ENCODE peak calls at places on chromosomes 12 and 14, in four cellular contexts. S is HCT116, O is gastrocnemius medialis, J is uterus. U is an unnamed sample.
A peak's percentile ranks its signal among the peaks of the same experiment; 100 is the strongest.

GRCh38 chr12:81683881-81684280 is 75.3 kb downstream of the PPFIA2 start:
- DNase-seq in S (no peak), O (no peak), J (no peak), U (no peak)

GRCh38 chr12:51419473-51420228 is 5.0 kb upstream of the SLC4A8 start:
- DNase-seq in S (no peak), O (no peak), J (no peak), U (no peak)

GRCh38 chr14:49621114-49621881 is 699 bp downstream of the MGAT2 start:
- DNase-seq in S (no peak), O (peak; percentile 65), J (peak; percentile 52), U (peak; percentile 60)

GRCh38 chr12:8817856-8818255 is 4.6 kb upstream of the A2ML1 start:
- DNase-seq in S (no peak), O (no peak), J (no peak), U (no peak)

GRCh38 chr14:92584856-92585255 is 71.3 kb downstream of the RIN3 start:
- DNase-seq in S (no peak), O (no peak), J (no peak), U (no peak)

GRCh38 chr14:42004321-42004720 is 397.6 kb downstream of the LRFN5 start:
- DNase-seq in S (no peak), O (no peak), J (no peak), U (no peak)

GRCh38 chr14:69886843-69887242 is 7.6 kb downstream of the SMOC1 start:
- DNase-seq in S (no peak), O (no peak), J (no peak), U (no peak)

GRCh38 chr12:108778053-108778452 is 46.7 kb upstream of the CORO1C start:
- DNase-seq in S (no peak), O (no peak), J (no peak), U (no peak)

GRCh38 chr12:80648866-80649265 is 58.6 kb upstream of the MYF6 start:
- DNase-seq in S (no peak), O (no peak), J (no peak), U (no peak)

GRCh38 chr14:102805454-102805891 is 28.2 kb downstream of the TRAF3 start:
- DNase-seq in S (peak; percentile 68), O (no peak), J (no peak), U (no peak)

GRCh38 chr14:71187633-71188356 is 280.5 kb downstream of the PCNX1 start:
- DNase-seq in S (no peak), O (no peak), J (no peak), U (no peak)

GRCh38 chr14:93207468-93208308 is 632 bp downstream of the UBR7 start:
- DNase-seq in S (no peak), O (peak; percentile 46), J (no peak), U (no peak)

GRCh38 chr12:106917503-106917902 is 38.2 kb upstream of the TMEM263 start:
- DNase-seq in S (no peak), O (no peak), J (no peak), U (no peak)

GRCh38 chr14:92475451-92476187 is 38.0 kb upstream of the RIN3 start:
- DNase-seq in S (no peak), O (peak; percentile 69), J (no peak), U (peak; percentile 69)

GRCh38 chr14:58752782-58753181 is 115.0 kb downstream of the DACT1 start:
- DNase-seq in S (no peak), O (peak; percentile 53), J (peak; percentile 66), U (peak; percentile 95)

GRCh38 chr14:60563113-60563512 is 54.2 kb downstream of the SIX6 start:
- DNase-seq in S (no peak), O (no peak), J (no peak), U (no peak)

GRCh38 chr14:65206448-65207096 is 104.3 kb upstream of the MAX start:
- DNase-seq in S (no peak), O (no peak), J (no peak), U (no peak)

GRCh38 chr12:115451785-115452736 is 768.1 kb upstream of the TBX3 start:
- DNase-seq in S (no peak), O (no peak), J (no peak), U (no peak)

GRCh38 chr12:131611416-131612091 is 99.3 kb upstream of the SFSWAP start:
- DNase-seq in S (no peak), O (no peak), J (no peak), U (no peak)

GRCh38 chr12:104345234-104346066 is 41.9 kb downstream of the EID3 start:
- DNase-seq in S (no peak), O (no peak), J (no peak), U (peak; percentile 5)

GRCh38 chr12:8644345-8645248 is 18.0 kb downstream of the MFAP5 start:
- DNase-seq in S (no peak), O (no peak), J (no peak), U (peak; percentile 54)

GRCh38 chr12:55720894-55721444 is 776 bp downstream of the RDH5 start:
- DNase-seq in S (peak; percentile 66), O (peak; percentile 93), J (peak; percentile 63), U (peak; percentile 93)

GRCh38 chr12:117660896-117661295 is 299.5 kb upstream of the NOS1 start:
- DNase-seq in S (no peak), O (no peak), J (no peak), U (no peak)

GRCh38 chr12:26138860-26139259 is 14.0 kb upstream of the BHLHE41 start:
- DNase-seq in S (no peak), O (no peak), J (no peak), U (no peak)

GRCh38 chr12:76778358-76778757 is 14.4 kb downstream of the ZDHHC17 start:
- DNase-seq in S (no peak), O (peak; percentile 52), J (no peak), U (no peak)

GRCh38 chr14:94631050-94631449 is 18.9 kb downstream of the SERPINA3 start:
- DNase-seq in S (no peak), O (no peak), J (no peak), U (no peak)

GRCh38 chr14:74763803-74764531 is 851 bp downstream of the YLPM1 start:
- DNase-seq in S (no peak), O (no peak), J (peak; percentile 28), U (peak; percentile 86)

GRCh38 chr14:100875861-100876590 is 27.5 kb downstream of the RTL1 start:
- DNase-seq in S (no peak), O (no peak), J (no peak), U (no peak)

GRCh38 chr12:110600254-110600653 is 13.7 kb upstream of the TCTN1 start:
- DNase-seq in S (peak; percentile 55), O (no peak), J (no peak), U (no peak)

GRCh38 chr14:70032447-70032846 is 153.2 kb downstream of the SMOC1 start:
- DNase-seq in S (no peak), O (no peak), J (no peak), U (no peak)

GRCh38 chr14:68676511-68676943 is 116.3 kb downstream of the ZFP36L1 start:
- DNase-seq in S (no peak), O (no peak), J (no peak), U (no peak)

GRCh38 chr12:1634590-1635191 is 5.7 kb downstream of the WNT5B start:
- DNase-seq in S (peak; percentile 63), O (peak; percentile 61), J (peak; percentile 71), U (peak; percentile 92)

GRCh38 chr12:1357171-1357570 is 237.2 kb downstream of the FBXL14 start:
- DNase-seq in S (no peak), O (no peak), J (no peak), U (no peak)

GRCh38 chr12:109703684-109704083 is 9.9 kb upstream of the FAM222A start:
- DNase-seq in S (no peak), O (no peak), J (no peak), U (no peak)

GRCh38 chr12:82832091-82832490 is 145.4 kb downstream of the TMTC2 start:
- DNase-seq in S (no peak), O (no peak), J (no peak), U (no peak)

GRCh38 chr12:88578821-88579518 is 1.3 kb downstream of the KITLG start:
- DNase-seq in S (no peak), O (no peak), J (no peak), U (no peak)

GRCh38 chr14:39316844-39317553 is 83.3 kb downstream of the MIA2 start:
- DNase-seq in S (no peak), O (no peak), J (no peak), U (no peak)
- TF ChIP-seq POLR2A in S (no peak), O (no peak), J (no peak), U (no peak)

GRCh38 chr14:104897286-104898194 is 27.1 kb upstream of the PLD4 start:
- DNase-seq in S (no peak), O (peak; percentile 11), J (no peak), U (peak; percentile 13)

GRCh38 chr14:104895207-104895785 is 29.4 kb upstream of the PLD4 start:
- DNase-seq in S (no peak), O (no peak), J (peak; percentile 14), U (no peak)

GRCh38 chr14:104894331-104895206 is 29.5 kb downstream of the CEP170B start:
- DNase-seq in S (no peak), O (no peak), J (peak; percentile 15), U (no peak)

GRCh38 chr14:104898195-104898558 is 26.5 kb upstream of the PLD4 start:
- DNase-seq in S (no peak), O (no peak), J (no peak), U (no peak)

GRCh38 chr14:104895786-104896642 is 28.7 kb upstream of the PLD4 start:
- DNase-seq in S (no peak), O (peak; percentile 12), J (peak; percentile 18), U (peak; percentile 86)
- TF ChIP-seq POLR2A in S (no peak), O (no peak), J (no peak), U (no peak)

DNA sequence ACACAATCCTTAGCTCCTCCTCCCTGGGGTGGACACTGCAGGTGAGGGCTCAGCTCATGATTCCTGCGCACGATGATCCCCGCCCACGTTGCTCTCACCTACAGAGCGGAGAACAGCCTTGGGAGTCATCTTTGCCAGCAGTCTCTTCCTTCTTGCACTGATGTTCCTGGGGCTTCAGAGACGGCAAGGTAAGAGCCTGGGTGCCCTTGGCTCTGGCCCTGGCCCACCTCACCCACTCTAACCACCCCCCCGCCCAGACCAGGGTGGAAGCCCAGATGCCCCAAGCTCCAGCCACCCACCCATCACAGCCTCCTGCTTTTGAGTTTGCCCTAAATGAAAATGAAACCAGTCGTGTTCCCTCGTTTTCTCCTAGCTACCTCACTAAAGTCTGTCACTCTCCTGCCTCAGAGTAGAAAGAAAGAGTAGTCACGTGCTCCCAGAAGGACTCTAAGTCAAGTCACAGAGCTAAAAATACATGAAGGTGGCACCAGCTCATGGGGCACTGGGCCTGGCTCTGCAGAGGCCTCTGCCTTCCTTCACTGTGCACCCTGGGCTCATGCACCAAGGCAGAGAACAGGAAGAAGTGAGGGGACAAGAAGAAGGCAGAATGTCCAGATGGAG is 9.0 kb downstream of the TAPBPL start:
- DNase-seq in S (no peak), O (peak; percentile 46), J (no peak), U (no peak)
- TF ChIP-seq POLR2A in S (no peak), O (no peak), J (no peak), U (no peak)

DNA sequence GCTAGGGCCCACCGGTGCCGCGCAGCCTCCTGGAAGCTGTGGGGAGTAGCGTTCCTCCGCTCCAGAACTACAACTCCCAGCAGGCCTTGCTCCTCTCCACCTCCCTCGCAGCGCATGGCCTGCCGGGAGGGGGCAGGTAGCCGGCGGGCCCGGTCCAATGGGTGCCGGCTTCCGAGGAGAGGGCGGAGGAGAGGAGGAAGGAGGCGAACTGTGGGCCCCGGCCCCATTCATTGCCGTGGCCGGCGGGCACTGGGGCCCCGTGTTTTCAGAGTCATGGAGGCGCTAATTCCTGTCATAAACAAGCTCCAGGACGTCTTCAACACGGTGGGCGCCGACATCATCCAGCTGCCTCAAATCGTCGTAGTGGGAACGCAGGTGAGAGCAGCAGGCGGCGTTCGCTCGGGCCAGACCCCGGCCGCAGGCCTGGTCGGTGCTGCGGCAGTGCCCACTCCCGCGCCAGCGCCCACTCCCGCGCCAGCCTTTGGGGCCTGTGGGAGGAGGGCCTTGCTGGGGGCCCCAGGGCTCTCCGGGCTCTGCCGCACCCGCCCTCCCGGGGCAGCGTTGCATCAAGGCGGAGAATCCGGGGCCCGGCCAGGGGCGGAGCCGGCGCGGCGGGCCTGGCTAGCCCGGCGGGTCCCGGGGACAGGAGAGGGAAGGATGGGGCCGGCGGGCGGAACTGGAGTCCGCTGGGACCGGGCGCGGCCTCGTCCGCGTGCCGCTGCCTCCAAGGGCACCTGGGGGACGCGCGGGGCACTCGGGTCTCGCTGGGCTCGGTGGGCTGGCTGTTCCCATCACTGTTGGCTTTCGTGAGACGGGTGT is at the start of gene DNM1L:
- DNase-seq in S (peak; percentile 92), O (peak; percentile 91), J (peak; percentile 93), U (peak; percentile 98)
- TF ChIP-seq POLR2A in S (peak; percentile 83), O (peak; percentile 89), J (peak; percentile 79), U (no peak)

U was measured in lower leg skin.